ENCODE peak calls at places on chromosomes 11 and 22, in seven cellular contexts. One of them, this sample, is unnamed.

GRCh38 chr11:124762077-124762623 is at the start of gene ESAM:
- DNase-seq in HL-60: no peak
- DNase-seq in osteocyte: peak
- DNase-seq in neural progenitor cell: peak
- DNase-seq in T-cell: no peak
- DNase-seq in NCI-H524: peak
- DNase-seq in GM13976: peak
- DNase-seq in this sample: peak

GRCh38 chr11:129639300-129639699 is 176.3 kb upstream of the TMEM45B start:
- DNase-seq in HL-60: no peak
- DNase-seq in osteocyte: no peak
- DNase-seq in neural progenitor cell: no peak
- DNase-seq in T-cell: no peak
- DNase-seq in NCI-H524: no peak
- DNase-seq in GM13976: no peak
- DNase-seq in this sample: peak

GRCh38 chr11:122074022-122074421 is 42.0 kb downstream of the BLID start:
- DNase-seq in HL-60: no peak
- DNase-seq in osteocyte: no peak
- DNase-seq in neural progenitor cell: no peak
- DNase-seq in T-cell: no peak
- DNase-seq in NCI-H524: no peak
- DNase-seq in GM13976: no peak
- DNase-seq in this sample: no peak

GRCh38 chr22:50271519-50271970 is 1.4 kb upstream of the MAPK11 start:
- DNase-seq in HL-60: peak
- DNase-seq in osteocyte: no peak
- DNase-seq in neural progenitor cell: peak
- DNase-seq in T-cell: no peak
- DNase-seq in NCI-H524: peak
- DNase-seq in GM13976: peak
- DNase-seq in this sample: peak

GRCh38 chr11:114399490-114399889 is 821 bp downstream of the C11orf71 start:
- DNase-seq in HL-60: no peak
- DNase-seq in osteocyte: no peak
- DNase-seq in neural progenitor cell: peak
- DNase-seq in T-cell: no peak
- DNase-seq in NCI-H524: no peak
- DNase-seq in GM13976: no peak
- DNase-seq in this sample: no peak

GRCh38 chr22:46007003-46007847 is 30.3 kb upstream of the WNT7B start:
- DNase-seq in HL-60: peak
- DNase-seq in osteocyte: no peak
- DNase-seq in neural progenitor cell: no peak
- DNase-seq in T-cell: no peak
- DNase-seq in NCI-H524: no peak
- DNase-seq in GM13976: no peak
- DNase-seq in this sample: no peak

GRCh38 chr22:27113211-27114030 is 456.0 kb downstream of the MIAT start:
- DNase-seq in HL-60: peak
- DNase-seq in osteocyte: no peak
- DNase-seq in neural progenitor cell: no peak
- DNase-seq in T-cell: no peak
- DNase-seq in NCI-H524: no peak
- DNase-seq in GM13976: no peak
- DNase-seq in this sample: no peak

GRCh38 chr22:28743852-28744251 is 2.0 kb downstream of the HSCB start:
- DNase-seq in HL-60: no peak
- DNase-seq in osteocyte: no peak
- DNase-seq in neural progenitor cell: no peak
- DNase-seq in T-cell: no peak
- DNase-seq in NCI-H524: no peak
- DNase-seq in GM13976: no peak
- DNase-seq in this sample: no peak

GRCh38 chr11:93039841-93040240 is 70.4 kb downstream of the MTNR1B start:
- DNase-seq in HL-60: no peak
- DNase-seq in osteocyte: no peak
- DNase-seq in neural progenitor cell: no peak
- DNase-seq in T-cell: no peak
- DNase-seq in NCI-H524: no peak
- DNase-seq in GM13976: no peak
- DNase-seq in this sample: no peak

GRCh38 chr11:2883717-2884423 is 1.7 kb downstream of the CDKN1C start:
- DNase-seq in HL-60: no peak
- DNase-seq in osteocyte: no peak
- DNase-seq in neural progenitor cell: peak
- DNase-seq in T-cell: no peak
- DNase-seq in NCI-H524: no peak
- DNase-seq in GM13976: no peak
- DNase-seq in this sample: no peak

GRCh38 chr11:6616596-6617250 is 2.5 kb downstream of the TPP1 start:
- DNase-seq in HL-60: no peak
- DNase-seq in osteocyte: no peak
- DNase-seq in neural progenitor cell: no peak
- DNase-seq in T-cell: no peak
- DNase-seq in NCI-H524: no peak
- DNase-seq in GM13976: no peak
- DNase-seq in this sample: no peak

GRCh38 chr22:23501244-23501643 is 78.8 kb downstream of the IGLL1 start:
- DNase-seq in HL-60: no peak
- DNase-seq in osteocyte: no peak
- DNase-seq in neural progenitor cell: no peak
- DNase-seq in T-cell: no peak
- DNase-seq in NCI-H524: peak
- DNase-seq in GM13976: no peak
- DNase-seq in this sample: no peak

GRCh38 chr11:206516-207212 is 535 bp downstream of the BET1L start:
- DNase-seq in HL-60: peak
- DNase-seq in osteocyte: peak
- DNase-seq in neural progenitor cell: no peak
- DNase-seq in T-cell: no peak
- DNase-seq in NCI-H524: no peak
- DNase-seq in GM13976: no peak
- DNase-seq in this sample: no peak

GRCh38 chr11:117180020-117180419 is 1.5 kb downstream of the SIDT2 start:
- DNase-seq in HL-60: peak
- DNase-seq in osteocyte: peak
- DNase-seq in neural progenitor cell: no peak
- DNase-seq in T-cell: no peak
- DNase-seq in NCI-H524: no peak
- DNase-seq in GM13976: peak
- DNase-seq in this sample: no peak

GRCh38 chr11:16776716-16777115 is 38.3 kb downstream of the C11orf58 start:
- DNase-seq in HL-60: no peak
- DNase-seq in osteocyte: peak
- DNase-seq in neural progenitor cell: no peak
- DNase-seq in T-cell: no peak
- DNase-seq in NCI-H524: no peak
- DNase-seq in GM13976: no peak
- DNase-seq in this sample: no peak

GRCh38 chr11:59292611-59293010 is 66.1 kb upstream of the OR5AN1 start:
- DNase-seq in HL-60: no peak
- DNase-seq in osteocyte: no peak
- DNase-seq in neural progenitor cell: no peak
- DNase-seq in T-cell: no peak
- DNase-seq in NCI-H524: no peak
- DNase-seq in GM13976: no peak
- DNase-seq in this sample: no peak

GRCh38 chr22:42313804-42314581 is 43.5 kb upstream of the TCF20 start:
- DNase-seq in HL-60: peak
- DNase-seq in osteocyte: no peak
- DNase-seq in neural progenitor cell: peak
- DNase-seq in T-cell: peak
- DNase-seq in NCI-H524: peak
- DNase-seq in GM13976: peak
- DNase-seq in this sample: no peak

GRCh38 chr11:110179064-110179463 is 85.9 kb downstream of the ZC3H12C start:
- DNase-seq in HL-60: no peak
- DNase-seq in osteocyte: no peak
- DNase-seq in neural progenitor cell: no peak
- DNase-seq in T-cell: no peak
- DNase-seq in NCI-H524: no peak
- DNase-seq in GM13976: no peak
- DNase-seq in this sample: no peak

GRCh38 chr11:92605667-92606066 is 363.8 kb upstream of the MTNR1B start:
- DNase-seq in HL-60: no peak
- DNase-seq in osteocyte: no peak
- DNase-seq in neural progenitor cell: no peak
- DNase-seq in T-cell: no peak
- DNase-seq in NCI-H524: no peak
- DNase-seq in GM13976: no peak
- DNase-seq in this sample: no peak

GRCh38 chr11:19602906-19603305 is 109.7 kb upstream of the NAV2 start:
- DNase-seq in HL-60: no peak
- DNase-seq in osteocyte: peak
- DNase-seq in neural progenitor cell: no peak
- DNase-seq in T-cell: no peak
- DNase-seq in NCI-H524: no peak
- DNase-seq in GM13976: no peak
- DNase-seq in this sample: no peak

GRCh38 chr22:44455151-44455962 is 42.7 kb downstream of the RTL6 start:
- DNase-seq in HL-60: no peak
- DNase-seq in osteocyte: peak
- DNase-seq in neural progenitor cell: no peak
- DNase-seq in T-cell: peak
- DNase-seq in NCI-H524: no peak
- DNase-seq in GM13976: peak
- DNase-seq in this sample: peak

GRCh38 chr11:117535201-117535869 is 207.7 kb downstream of the CEP164 start:
- DNase-seq in HL-60: peak
- DNase-seq in osteocyte: no peak
- DNase-seq in neural progenitor cell: no peak
- DNase-seq in T-cell: no peak
- DNase-seq in NCI-H524: peak
- DNase-seq in GM13976: no peak
- DNase-seq in this sample: no peak

GRCh38 chr11:66987158-66987620 is 12.1 kb downstream of the C11orf86 start:
- DNase-seq in HL-60: no peak
- DNase-seq in osteocyte: no peak
- DNase-seq in neural progenitor cell: no peak
- DNase-seq in T-cell: no peak
- DNase-seq in NCI-H524: peak
- DNase-seq in GM13976: no peak
- DNase-seq in this sample: no peak

GRCh38 chr22:43592470-43592869 is 180.7 kb downstream of the MPPED1 start:
- DNase-seq in HL-60: no peak
- DNase-seq in osteocyte: no peak
- DNase-seq in neural progenitor cell: peak
- DNase-seq in T-cell: no peak
- DNase-seq in NCI-H524: no peak
- DNase-seq in GM13976: no peak
- DNase-seq in this sample: no peak

GRCh38 chr22:46665751-46666280 is 45.6 kb downstream of the GRAMD4 start:
- DNase-seq in HL-60: no peak
- DNase-seq in osteocyte: no peak
- DNase-seq in neural progenitor cell: no peak
- DNase-seq in T-cell: no peak
- DNase-seq in NCI-H524: no peak
- DNase-seq in GM13976: no peak
- DNase-seq in this sample: no peak

GRCh38 chr11:86484164-86484794 is 109.6 kb downstream of the CCDC81 start:
- DNase-seq in HL-60: no peak
- DNase-seq in osteocyte: peak
- DNase-seq in neural progenitor cell: no peak
- DNase-seq in T-cell: no peak
- DNase-seq in NCI-H524: no peak
- DNase-seq in GM13976: no peak
- DNase-seq in this sample: no peak

GRCh38 chr22:46122511-46122971 is 27.8 kb upstream of the PPARA start:
- DNase-seq in HL-60: peak
- DNase-seq in osteocyte: peak
- DNase-seq in neural progenitor cell: peak
- DNase-seq in T-cell: peak
- DNase-seq in NCI-H524: peak
- DNase-seq in GM13976: peak
- DNase-seq in this sample: peak

GRCh38 chr11:116229581-116229980 is 543.2 kb downstream of the BUD13 start:
- DNase-seq in HL-60: no peak
- DNase-seq in osteocyte: no peak
- DNase-seq in neural progenitor cell: no peak
- DNase-seq in T-cell: no peak
- DNase-seq in NCI-H524: no peak
- DNase-seq in GM13976: no peak
- DNase-seq in this sample: no peak

GRCh38 chr11:127017482-127017881 is 16.9 kb upstream of the KIRREL3 start:
- DNase-seq in HL-60: no peak
- DNase-seq in osteocyte: no peak
- DNase-seq in neural progenitor cell: peak
- DNase-seq in T-cell: no peak
- DNase-seq in NCI-H524: peak
- DNase-seq in GM13976: no peak
- DNase-seq in this sample: no peak

GRCh38 chr11:118703563-118704106 is 24.2 kb upstream of the TREH start:
- DNase-seq in HL-60: peak
- DNase-seq in osteocyte: no peak
- DNase-seq in neural progenitor cell: no peak
- DNase-seq in T-cell: no peak
- DNase-seq in NCI-H524: peak
- DNase-seq in GM13976: no peak
- DNase-seq in this sample: no peak